ENCODE peak calls at places on chromosomes 7 and 10, in five cellular contexts. One of them, this sample, is unnamed.
A peak's percentile ranks its signal among the peaks of the same experiment; 100 is the strongest.

GRCh38 chr10:120387326-120387725 is 69.7 kb upstream of the PLPP4 start:
- DNase-seq in HEK293T: no peak
- DNase-seq in HCT116: no peak
- DNase-seq in WTC11: no peak
- DNase-seq in HepG2: no peak
- DNase-seq in this sample: no peak

GRCh38 chr7:124747072-124747471 is 18.5 kb downstream of the GPR37 start:
- DNase-seq in HepG2: no peak
- DNase-seq in HEK293T: no peak
- DNase-seq in WTC11: no peak
- DNase-seq in HCT116: no peak
- DNase-seq in this sample: no peak

GRCh38 chr10:3486346-3487065 is 298.5 kb downstream of the KLF6 start:
- DNase-seq in HEK293T: no peak
- DNase-seq in WTC11: peak; percentile 83
- DNase-seq in HCT116: peak; percentile 79
- DNase-seq in HepG2: peak; percentile 20
- DNase-seq in this sample: peak; percentile 82

GRCh38 chr7:112453505-112454171 is 3.4 kb downstream of the IFRD1 start:
- DNase-seq in WTC11: no peak
- DNase-seq in HCT116: no peak
- DNase-seq in HEK293T: no peak
- DNase-seq in HepG2: no peak
- DNase-seq in this sample: no peak

GRCh38 chr7:128263420-128263819 is 22.3 kb downstream of the LEP start:
- DNase-seq in HCT116: no peak
- DNase-seq in WTC11: no peak
- DNase-seq in HEK293T: no peak
- DNase-seq in HepG2: no peak
- DNase-seq in this sample: no peak

GRCh38 chr10:72176701-72177100 is 39.1 kb upstream of the ANAPC16 start:
- DNase-seq in HEK293T: no peak
- DNase-seq in WTC11: no peak
- DNase-seq in HCT116: no peak
- DNase-seq in HepG2: no peak
- DNase-seq in this sample: no peak

GRCh38 chr7:1136841-1137516 is 23.0 kb downstream of the ZFAND2A start:
- DNase-seq in HCT116: no peak
- DNase-seq in WTC11: peak; percentile 49
- DNase-seq in HEK293T: no peak
- DNase-seq in HepG2: peak; percentile 38
- DNase-seq in this sample: peak; percentile 52

GRCh38 chr10:78944658-78945333 is 124.0 kb upstream of the ZMIZ1 start:
- DNase-seq in WTC11: no peak
- DNase-seq in HEK293T: no peak
- DNase-seq in HepG2: no peak
- DNase-seq in HCT116: no peak
- DNase-seq in this sample: no peak

GRCh38 chr10:76558586-76558985 is 1079.0 kb downstream of the KCNMA1 start:
- DNase-seq in HEK293T: no peak
- DNase-seq in HepG2: peak; percentile 45
- DNase-seq in WTC11: no peak
- DNase-seq in HCT116: no peak
- DNase-seq in this sample: no peak

GRCh38 chr10:80191589-80192270 is 13.6 kb downstream of the ANXA11 start:
- DNase-seq in HCT116: no peak
- DNase-seq in HEK293T: no peak
- DNase-seq in HepG2: no peak
- DNase-seq in WTC11: no peak
- DNase-seq in this sample: no peak

GRCh38 chr7:125828153-125828690 is 898.6 kb upstream of the POT1 start:
- DNase-seq in WTC11: no peak
- DNase-seq in HCT116: no peak
- DNase-seq in HEK293T: no peak
- DNase-seq in HepG2: no peak
- DNase-seq in this sample: no peak

GRCh38 chr10:7130191-7130911 is 280.5 kb downstream of the SFMBT2 start:
- DNase-seq in WTC11: no peak
- DNase-seq in HEK293T: no peak
- DNase-seq in HepG2: no peak
- DNase-seq in HCT116: no peak
- DNase-seq in this sample: no peak

GRCh38 chr7:97145068-97145467 is 27.6 kb downstream of the SDHAF3 start:
- DNase-seq in WTC11: no peak
- DNase-seq in HepG2: peak; percentile 32
- DNase-seq in HCT116: no peak
- DNase-seq in HEK293T: no peak
- DNase-seq in this sample: no peak

GRCh38 chr10:14173391-14173705 is 157.4 kb downstream of the FRMD4A start:
- DNase-seq in HCT116: no peak
- DNase-seq in HEK293T: no peak
- DNase-seq in WTC11: no peak
- DNase-seq in HepG2: no peak
- DNase-seq in this sample: no peak

DNA sequence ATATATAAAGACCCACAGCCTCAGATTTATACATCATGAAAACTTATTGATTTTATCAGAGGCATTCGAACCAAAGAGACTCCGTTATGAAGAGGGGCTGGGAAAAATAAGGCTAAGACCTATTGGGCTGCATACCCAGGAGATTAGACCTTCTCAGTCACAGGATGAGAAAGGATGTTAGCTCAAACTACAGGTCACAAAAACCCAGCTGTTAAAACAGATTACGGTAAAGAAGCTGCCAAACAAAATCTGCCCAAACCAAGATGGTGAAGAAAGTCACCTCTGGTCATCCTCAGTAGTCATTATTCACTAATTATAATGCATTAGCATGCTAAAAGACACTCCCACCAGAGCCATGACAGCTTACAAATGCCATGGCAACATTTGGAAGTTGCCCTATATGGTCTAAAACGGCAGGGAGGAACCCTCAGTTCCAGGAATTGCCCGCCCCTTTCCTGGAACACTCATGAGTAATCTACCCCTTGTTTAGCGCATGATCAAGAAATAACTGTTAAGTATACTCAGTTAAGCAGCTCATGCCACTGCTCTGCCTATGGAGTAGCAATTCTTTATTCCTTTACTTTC is 362.4 kb upstream of the PCDH15 start:
- DNase-seq in HEK293T: no peak
- DNase-seq in WTC11: no peak
- DNase-seq in HCT116: no peak
- DNase-seq in HepG2: no peak
- DNase-seq in this sample: no peak
- TF ChIP-seq SP1 in HEK293T: no peak
- TF ChIP-seq SP1 in WTC11: no peak
- TF ChIP-seq SP1 in HCT116: no peak
- TF ChIP-seq SP1 in HepG2: no peak
- TF ChIP-seq SP1 in this sample: no peak

GRCh38 chr7:43953071-43953470 is 26.8 kb downstream of the UBE2D4 start:
- DNase-seq in HepG2: no peak
- DNase-seq in HEK293T: no peak
- DNase-seq in HCT116: no peak
- DNase-seq in WTC11: no peak
- DNase-seq in this sample: no peak

GRCh38 chr7:43952028-43952427 is 25.8 kb downstream of the UBE2D4 start:
- DNase-seq in HepG2: no peak
- DNase-seq in HEK293T: no peak
- DNase-seq in WTC11: no peak
- DNase-seq in HCT116: no peak
- DNase-seq in this sample: no peak

GRCh38 chr7:43956022-43956421 is 29.8 kb downstream of the UBE2D4 start:
- DNase-seq in HEK293T: no peak
- DNase-seq in HCT116: no peak
- DNase-seq in WTC11: no peak
- DNase-seq in HepG2: no peak
- DNase-seq in this sample: no peak

GRCh38 chr7:43954524-43955228 is 28.4 kb downstream of the UBE2D4 start:
- DNase-seq in HEK293T: peak; percentile 71
- DNase-seq in HCT116: peak; percentile 34
- DNase-seq in WTC11: peak; percentile 45
- DNase-seq in HepG2: peak; percentile 61
- DNase-seq in this sample: peak; percentile 50
- TF ChIP-seq SP1 in HEK293T: no peak
- TF ChIP-seq SP1 in HCT116: no peak
- TF ChIP-seq SP1 in WTC11: no peak
- TF ChIP-seq SP1 in HepG2: no peak
- TF ChIP-seq SP1 in this sample: no peak

DNA sequence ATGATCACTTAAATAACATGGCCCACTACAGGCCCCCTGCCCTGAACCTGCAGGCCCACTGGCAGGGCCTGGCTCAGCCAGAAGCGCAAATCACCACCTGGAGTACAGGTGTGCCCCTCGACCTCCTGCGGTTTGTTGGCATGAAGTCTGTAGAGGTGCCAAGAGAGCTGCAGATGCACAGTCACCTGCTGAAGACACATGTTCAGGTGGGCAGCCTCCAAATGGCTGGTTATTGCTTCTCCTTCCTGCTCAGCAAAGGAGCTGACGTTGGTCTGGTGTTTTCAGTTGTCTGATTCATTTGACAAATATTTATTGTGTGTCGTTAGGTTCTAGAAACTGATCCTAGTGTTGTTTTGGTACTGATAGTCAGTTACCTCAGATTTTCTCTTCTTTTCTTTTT is 29.0 kb downstream of the DHTKD1 start:
- DNase-seq in HEK293T: no peak
- DNase-seq in HepG2: no peak
- DNase-seq in WTC11: no peak
- DNase-seq in HCT116: no peak
- DNase-seq in this sample: no peak
- TF ChIP-seq SP1 in HEK293T: no peak
- TF ChIP-seq SP1 in HepG2: no peak
- TF ChIP-seq SP1 in WTC11: no peak
- TF ChIP-seq SP1 in HCT116: no peak
- TF ChIP-seq SP1 in this sample: no peak

GRCh38 chr10:31320598-31321211 is 1.7 kb downstream of the ZEB1 start:
- DNase-seq in HEK293T: peak; percentile 25
- DNase-seq in HepG2: peak; percentile 43
- DNase-seq in HCT116: no peak
- DNase-seq in WTC11: peak; percentile 32
- DNase-seq in this sample: no peak

GRCh38 chr10:31319602-31320178 is 674 bp downstream of the ZEB1 start:
- DNase-seq in HCT116: no peak
- DNase-seq in HEK293T: no peak
- DNase-seq in HepG2: no peak
- DNase-seq in WTC11: no peak
- DNase-seq in this sample: no peak

GRCh38 chr10:31320179-31320597 is 1.2 kb downstream of the ZEB1 start:
- DNase-seq in HCT116: no peak
- DNase-seq in WTC11: peak; percentile 50
- DNase-seq in HEK293T: peak; percentile 8
- DNase-seq in HepG2: no peak
- DNase-seq in this sample: no peak

GRCh38 chr10:31322647-31323046 is 3.6 kb downstream of the ZEB1 start:
- DNase-seq in WTC11: no peak
- DNase-seq in HEK293T: no peak
- DNase-seq in HepG2: no peak
- DNase-seq in HCT116: no peak
- DNase-seq in this sample: no peak

DNA sequence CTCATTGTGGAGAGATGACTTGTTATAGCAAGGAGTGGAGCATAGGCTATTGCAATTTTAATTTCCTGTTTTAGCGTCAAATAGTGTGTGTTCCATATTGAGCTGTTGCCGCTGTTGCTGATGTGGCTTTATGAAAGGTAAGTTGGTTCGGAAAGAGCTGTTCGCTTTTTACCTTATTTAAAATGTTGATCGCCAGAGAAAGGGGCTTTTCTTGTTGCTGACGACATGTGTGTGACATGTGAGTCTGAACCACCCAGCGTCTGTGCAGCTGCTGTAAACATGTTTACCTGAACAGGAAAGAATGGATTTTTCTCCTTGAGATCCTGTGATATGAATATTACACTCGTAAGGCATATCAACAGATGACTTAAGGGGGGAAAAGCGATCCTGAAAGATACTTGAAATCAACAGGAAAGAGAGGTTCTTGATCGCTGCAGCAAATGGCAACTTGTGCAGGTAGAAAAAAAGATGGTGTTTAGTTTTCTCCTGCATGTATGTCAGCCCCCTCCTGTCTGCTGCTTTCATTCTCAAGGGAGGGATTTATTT is 2.5 kb downstream of the ZEB1 start:
- DNase-seq in HCT116: no peak
- DNase-seq in HEK293T: no peak
- DNase-seq in HepG2: no peak
- DNase-seq in WTC11: no peak
- DNase-seq in this sample: no peak
- TF ChIP-seq SP1 in HCT116: no peak
- TF ChIP-seq SP1 in HEK293T: no peak
- TF ChIP-seq SP1 in HepG2: no peak
- TF ChIP-seq SP1 in WTC11: no peak
- TF ChIP-seq SP1 in this sample: no peak

This sample was measured in H1.